ENCODE peak calls at places on chromosomes 13 and 19, in eight cellular contexts. U is esophagus squamous epithelium, D is cardiac muscle cell, C is uterus, F is left ventricle myocardium inferior, K is pancreas, H is DND-41, Z is stomach. V is an unnamed sample.

GRCh38 chr19:19652482-19653295 is 9.2 kb upstream of the GMIP start:
- DNase-seq in F (no peak), Z (no peak), D (no peak), K (no peak), C (no peak), H (no peak), U (no peak), V (no peak)

GRCh38 chr13:97631158-97631557 is 197.2 kb downstream of the RAP2A start:
- DNase-seq in H (no peak), F (no peak), K (no peak), U (no peak), Z (no peak), D (no peak), C (no peak), V (no peak)

GRCh38 chr13:73428137-73428536 is 369.3 kb downstream of the KLF5 start:
- DNase-seq in U (no peak), C (no peak), Z (no peak), H (no peak), F (no peak), K (no peak), D (no peak), V (peak; percentile 23)

GRCh38 chr19:31274964-31275319 is 74.3 kb downstream of the TSHZ3 start:
- DNase-seq in Z (no peak), U (no peak), D (no peak), K (no peak), F (no peak), C (no peak), H (no peak), V (no peak)

GRCh38 chr13:60441761-60442160 is 44.7 kb downstream of the TDRD3 start:
- DNase-seq in D (no peak), H (no peak), U (no peak), Z (no peak), C (no peak), F (no peak), K (no peak), V (no peak)

GRCh38 chr19:752652-753517 is 2.0 kb downstream of the MISP start:
- DNase-seq in U (no peak), D (no peak), H (no peak), Z (peak; percentile 85), K (no peak), F (no peak), C (peak; percentile 65), V (peak; percentile 69)

GRCh38 chr19:36577271-36577996 is 4.3 kb upstream of the ZNF529 start:
- DNase-seq in K (no peak), C (no peak), F (no peak), U (no peak), H (no peak), Z (no peak), D (no peak), V (no peak)

GRCh38 chr19:47663435-47663910 is 49.7 kb upstream of the EHD2 start:
- DNase-seq in U (no peak), D (no peak), Z (no peak), K (no peak), F (no peak), C (no peak), H (no peak), V (peak; percentile 76)

GRCh38 chr13:26075498-26075897 is 23.7 kb upstream of the SHISA2 start:
- DNase-seq in D (no peak), U (no peak), K (no peak), C (no peak), H (no peak), Z (no peak), F (no peak), V (no peak)

GRCh38 chr13:80173224-80173623 is 167.7 kb downstream of the SPRY2 start:
- DNase-seq in D (no peak), C (no peak), H (no peak), K (no peak), U (no peak), Z (no peak), F (no peak), V (no peak)

GRCh38 chr13:25743426-25743825 is 308.4 kb downstream of the SHISA2 start:
- DNase-seq in U (no peak), Z (no peak), F (no peak), H (no peak), D (no peak), C (no peak), K (no peak), V (no peak)

GRCh38 chr13:50167224-50167947 is 152.1 kb downstream of the KCNRG start:
- DNase-seq in F (no peak), C (no peak), Z (no peak), K (no peak), H (no peak), D (no peak), U (no peak), V (no peak)

GRCh38 chr13:48919750-48920149 is 56.0 kb upstream of the FNDC3A start:
- DNase-seq in D (no peak), C (no peak), Z (no peak), H (no peak), U (no peak), F (no peak), K (no peak), V (no peak)

GRCh38 chr19:49498475-49498874 is 2.2 kb downstream of the RPS11 start:
- DNase-seq in H (no peak), U (no peak), C (no peak), K (no peak), F (no peak), D (no peak), Z (no peak), V (no peak)

GRCh38 chr13:27172495-27172842 is 858 bp upstream of the USP12 start:
- DNase-seq in H (peak; percentile 18), D (no peak), K (no peak), Z (no peak), C (no peak), U (no peak), F (no peak), V (no peak)

GRCh38 chr13:45142440-45143345 is 22.4 kb downstream of the GTF2F2 start:
- DNase-seq in F (no peak), U (no peak), K (no peak), Z (no peak), H (no peak), D (no peak), C (no peak), V (no peak)

GRCh38 chr19:20558011-20558410 is 7.6 kb downstream of the ZNF737 start:
- DNase-seq in F (no peak), H (no peak), U (no peak), Z (no peak), D (no peak), K (peak; percentile 21), C (no peak), V (no peak)

GRCh38 chr19:54029930-54030490 is 33.7 kb downstream of the VSTM1 start:
- DNase-seq in C (no peak), Z (peak; percentile 66), D (peak; percentile 66), K (peak; percentile 25), H (peak; percentile 63), U (no peak), F (peak; percentile 31), V (no peak)

GRCh38 chr19:5038631-5039271 is 69.8 kb downstream of the KDM4B start:
- DNase-seq in U (no peak), H (peak; percentile 45), K (no peak), F (no peak), D (no peak), C (no peak), Z (peak; percentile 40), V (no peak)

GRCh38 chr13:75236774-75237173 is 245.2 kb downstream of the TBC1D4 start:
- DNase-seq in C (no peak), Z (no peak), D (no peak), H (no peak), K (no peak), U (no peak), F (no peak), V (no peak)

GRCh38 chr13:87497426-87497825 is 173.7 kb upstream of the SLITRK5 start:
- DNase-seq in F (no peak), K (no peak), H (no peak), U (no peak), C (no peak), Z (no peak), D (no peak), V (no peak)
- H3K27me3 ChIP-seq in F (no peaks in the 10 kb centered on the region), K (no peaks in the 10 kb centered on the region), H (no peaks in the 10 kb centered on the region), U (no peaks in the 10 kb centered on the region), C (no peaks in the 10 kb centered on the region), Z (no peaks in the 10 kb centered on the region), D (no peaks in the 10 kb centered on the region), V (no peaks in the 10 kb centered on the region)

DNA sequence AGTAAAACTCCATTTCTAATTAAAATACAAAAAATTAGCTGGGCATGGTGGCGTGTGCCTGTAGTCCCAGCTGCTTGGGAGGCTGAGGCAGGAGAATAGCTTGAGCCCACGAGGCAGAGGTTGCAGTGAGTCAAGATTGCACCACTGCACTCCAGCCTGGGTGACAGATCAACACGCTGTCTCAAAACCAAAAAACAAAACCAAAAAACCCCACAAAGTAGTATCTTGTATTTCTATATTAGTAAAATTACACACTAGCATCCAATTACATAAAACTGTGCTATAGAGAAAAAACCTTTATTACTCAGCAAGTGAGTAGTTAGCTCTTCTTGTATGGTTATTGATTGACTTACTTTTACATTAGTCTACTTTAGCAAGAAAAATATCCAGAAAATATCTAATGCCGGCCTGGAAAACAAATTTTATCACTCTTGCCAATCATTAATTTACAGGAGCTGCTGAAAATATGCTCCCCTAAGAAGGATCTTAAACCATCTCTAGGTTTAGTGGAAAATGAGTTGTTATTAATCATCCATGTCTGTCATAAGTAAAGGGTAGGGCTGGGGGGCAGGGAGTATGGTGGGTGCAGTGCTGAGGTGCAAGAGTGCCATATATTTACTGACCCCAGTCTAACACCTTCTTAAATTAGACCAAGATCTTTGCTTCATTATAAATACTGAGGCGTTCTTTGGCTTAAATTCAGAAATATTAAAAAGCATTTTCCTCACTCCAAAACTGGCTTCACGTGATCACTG is 44.2 kb downstream of the UBL3 start:
- DNase-seq in K (no peak), H (no peak), F (no peak), Z (no peak), C (no peak), U (no peak), D (no peak), V (no peak)
- TF ChIP-seq CTCF in K (no peak), H (no peak), F (no peak), Z (no peak), C (no peak), U (no peak), D (no peak), V (no peak)

DNA sequence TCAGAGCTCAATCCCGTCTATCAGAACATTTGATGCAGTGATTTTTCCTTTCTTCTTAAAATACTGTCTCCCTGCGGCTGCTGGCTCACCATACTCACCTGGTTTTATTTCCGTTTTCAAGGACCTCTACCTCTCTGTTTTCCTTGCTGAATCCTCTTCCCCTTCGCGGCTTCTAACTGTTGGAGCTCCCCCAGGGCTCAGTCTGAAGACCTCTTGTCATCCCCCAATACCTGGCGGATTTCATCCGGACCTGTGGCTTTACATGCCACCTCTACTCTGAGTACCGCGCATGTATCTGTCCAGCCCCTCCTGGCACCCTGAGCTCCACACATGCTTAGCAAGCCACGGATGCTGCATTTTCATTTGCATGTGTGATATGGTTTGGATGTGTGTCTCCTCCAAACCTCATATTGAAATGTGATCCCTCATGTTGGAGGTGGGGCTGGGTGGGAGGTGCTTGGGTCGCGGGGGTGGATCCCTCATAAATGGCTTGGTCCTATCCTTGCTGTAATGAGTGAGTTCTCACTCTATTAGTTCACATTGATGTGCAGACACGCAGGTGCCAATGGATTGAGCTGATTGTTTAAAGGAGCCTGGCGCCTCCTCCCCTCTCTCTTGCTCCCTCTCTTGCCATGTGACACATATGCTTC is 106.2 kb upstream of the LSM14A start:
- DNase-seq in C (no peak), Z (no peak), U (no peak), F (no peak), K (no peak), H (no peak), D (peak; percentile 7), V (no peak)
- H3K27me3 ChIP-seq in C (no peaks in the 10 kb centered on the region), Z (no peaks in the 10 kb centered on the region), U (no peaks in the 10 kb centered on the region), F (peaks cover 57% of the 10 kb centered on the region), K (no peaks in the 10 kb centered on the region), H (no peaks in the 10 kb centered on the region), D (no peaks in the 10 kb centered on the region), V (no peaks in the 10 kb centered on the region)

GRCh38 chr19:12864721-12865715 is 16.2 kb downstream of the DNASE2 start:
- DNase-seq in K (no peak), Z (peak; percentile 55), U (no peak), D (no peak), F (no peak), C (no peak), H (no peak), V (no peak)
- TF ChIP-seq CTCF in K (no peak), Z (no peak), U (no peak), D (no peak), F (no peak), C (no peak), H (no peak), V (no peak)